ENCODE peak calls at places on chromosomes 13 and 19, in five cellular contexts. One of them, this sample, is unnamed.

GRCh38 chr13:49828452-49828851 is 36.0 kb upstream of the KPNA3 start:
- DNase-seq in vagina: no peak
- DNase-seq in kidney: no peak
- DNase-seq in neural crest cell: no peak
- DNase-seq in AG09309: no peak
- DNase-seq in this sample: no peak

GRCh38 chr19:8473652-8474476 is 28.6 kb downstream of the PRAM1 start:
- DNase-seq in neural crest cell: no peak
- DNase-seq in vagina: no peak
- DNase-seq in AG09309: no peak
- DNase-seq in kidney: no peak
- DNase-seq in this sample: no peak

GRCh38 chr19:30214651-30215051 is 157.5 kb upstream of the ZNF536 start:
- DNase-seq in neural crest cell: no peak
- DNase-seq in vagina: no peak
- DNase-seq in AG09309: no peak
- DNase-seq in kidney: no peak
- DNase-seq in this sample: no peak

GRCh38 chr19:54316746-54317107 is 3.8 kb upstream of the LILRA5 start:
- DNase-seq in neural crest cell: no peak
- DNase-seq in vagina: no peak
- DNase-seq in AG09309: no peak
- DNase-seq in kidney: no peak
- DNase-seq in this sample: peak; percentile 86

GRCh38 chr13:21134475-21134874 is 41.9 kb downstream of the SKA3 start:
- DNase-seq in vagina: no peak
- DNase-seq in kidney: no peak
- DNase-seq in neural crest cell: no peak
- DNase-seq in AG09309: no peak
- DNase-seq in this sample: no peak

GRCh38 chr13:73372691-73373627 is 314.2 kb downstream of the KLF5 start:
- DNase-seq in neural crest cell: no peak
- DNase-seq in kidney: no peak
- DNase-seq in AG09309: no peak
- DNase-seq in vagina: no peak
- DNase-seq in this sample: no peak

GRCh38 chr13:42181381-42181953 is 90.5 kb upstream of the AKAP11 start:
- DNase-seq in AG09309: no peak
- DNase-seq in neural crest cell: no peak
- DNase-seq in kidney: no peak
- DNase-seq in vagina: no peak
- DNase-seq in this sample: no peak

GRCh38 chr19:29963576-29963975 is 21.5 kb downstream of the URI1 start:
- DNase-seq in neural crest cell: no peak
- DNase-seq in AG09309: no peak
- DNase-seq in vagina: no peak
- DNase-seq in kidney: peak; percentile 18
- DNase-seq in this sample: no peak

GRCh38 chr13:80334582-80335260 is 6.2 kb downstream of the SPRY2 start:
- DNase-seq in neural crest cell: no peak
- DNase-seq in kidney: no peak
- DNase-seq in AG09309: no peak
- DNase-seq in vagina: no peak
- DNase-seq in this sample: no peak

GRCh38 chr13:27578121-27579030 is 42.0 kb downstream of the LNX2 start:
- DNase-seq in vagina: no peak
- DNase-seq in neural crest cell: no peak
- DNase-seq in kidney: no peak
- DNase-seq in AG09309: no peak
- DNase-seq in this sample: no peak

GRCh38 chr19:6773323-6773931 is 919 bp downstream of the VAV1 start:
- DNase-seq in neural crest cell: no peak
- DNase-seq in vagina: no peak
- DNase-seq in AG09309: no peak
- DNase-seq in kidney: peak; percentile 83
- DNase-seq in this sample: no peak

GRCh38 chr19:30003862-30004261 is 61.8 kb downstream of the URI1 start:
- DNase-seq in neural crest cell: no peak
- DNase-seq in kidney: no peak
- DNase-seq in vagina: no peak
- DNase-seq in AG09309: no peak
- DNase-seq in this sample: no peak

GRCh38 chr13:78608705-78609463 is 5.5 kb upstream of the POU4F1 start:
- DNase-seq in AG09309: no peak
- DNase-seq in vagina: no peak
- DNase-seq in neural crest cell: no peak
- DNase-seq in kidney: peak; percentile 52
- DNase-seq in this sample: peak; percentile 84

GRCh38 chr13:25977671-25978070 is 74.1 kb downstream of the SHISA2 start:
- DNase-seq in neural crest cell: no peak
- DNase-seq in vagina: no peak
- DNase-seq in AG09309: no peak
- DNase-seq in kidney: no peak
- DNase-seq in this sample: no peak

GRCh38 chr19:43809762-43810696 is 7.8 kb upstream of the LYPD5 start:
- DNase-seq in kidney: no peak
- DNase-seq in neural crest cell: no peak
- DNase-seq in AG09309: peak; percentile 27
- DNase-seq in vagina: no peak
- DNase-seq in this sample: no peak

GRCh38 chr19:8575467-8575997 is 1.7 kb downstream of the MYO1F start:
- DNase-seq in kidney: no peak
- DNase-seq in neural crest cell: no peak
- DNase-seq in vagina: no peak
- DNase-seq in AG09309: no peak
- DNase-seq in this sample: no peak

GRCh38 chr19:14556662-14557188 is 15.1 kb downstream of the NDUFB7 start:
- DNase-seq in AG09309: no peak
- DNase-seq in vagina: no peak
- DNase-seq in neural crest cell: peak; percentile 73
- DNase-seq in kidney: peak; percentile 90
- DNase-seq in this sample: peak; percentile 93

GRCh38 chr19:29759359-29759758 is 44.3 kb upstream of the C19orf12 start:
- DNase-seq in AG09309: no peak
- DNase-seq in neural crest cell: no peak
- DNase-seq in vagina: no peak
- DNase-seq in kidney: no peak
- DNase-seq in this sample: no peak

GRCh38 chr13:85729296-85729695 is 69.9 kb downstream of the SLITRK6 start:
- DNase-seq in neural crest cell: no peak
- DNase-seq in vagina: no peak
- DNase-seq in AG09309: no peak
- DNase-seq in kidney: no peak
- DNase-seq in this sample: no peak

This sample was measured in posterior vena cava.